ENCODE peak calls at places on chromosomes 5 and 9, in four cellular contexts. V, E, F and S are unnamed samples.

GRCh38 chr5:117829646-117830045 is 1158.7 kb downstream of the DTWD2 start:
- DNase-seq in V (no peak), E (no peak), F (no peak), S (no peak)

GRCh38 chr9:35287986-35288515 is 126.2 kb downstream of the UNC13B start:
- DNase-seq in V (no peak), E (peak), F (no peak), S (no peak)

GRCh38 chr9:130555968-130556367 is 23.4 kb upstream of the FUBP3 start:
- DNase-seq in V (peak), E (peak), F (no peak), S (no peak)

GRCh38 chr9:105497704-105498103 is 49.9 kb downstream of the FSD1L start:
- DNase-seq in V (no peak), E (no peak), F (no peak), S (no peak)

GRCh38 chr5:102797485-102797884 is 42.4 kb downstream of the PAM start:
- DNase-seq in V (no peak), E (no peak), F (no peak), S (no peak)

GRCh38 chr9:124308606-124309310 is 51.0 kb downstream of the NEK6 start:
- DNase-seq in V (no peak), E (no peak), F (no peak), S (no peak)

GRCh38 chr9:109816490-109816889 is 36.5 kb downstream of the PALM2AKAP2 start:
- DNase-seq in V (peak), E (peak), F (no peak), S (no peak)

GRCh38 chr5:59051938-59052337 is 469.1 kb downstream of the RAB3C start:
- DNase-seq in V (no peak), E (no peak), F (no peak), S (no peak)

GRCh38 chr9:69916950-69917349 is 96.3 kb downstream of the CFAP95 start:
- DNase-seq in V (no peak), E (peak), F (no peak), S (no peak)

GRCh38 chr5:15529821-15530220 is 29.8 kb downstream of the FBXL7 start:
- DNase-seq in V (no peak), E (no peak), F (no peak), S (no peak)

GRCh38 chr9:133683494-133684460 is 47.6 kb downstream of the DBH start:
- DNase-seq in V (peak), E (peak), F (no peak), S (no peak)